ENCODE peak calls at places on chromosomes 3 and 15, in seven cellular contexts. B is K562, A is fibroblast of mammary gland, E is colonic mucosa, T is uterus, M is right lobe of liver, D is right cardiac atrium. J is an unnamed sample.

GRCh38 chr3:143824675-143825074 is 23.6 kb downstream of the SLC9A9 start:
- DNase-seq in B (no peak), A (peak; percentile 48), E (no peak), T (no peak), M (no peak), D (no peak), J (peak; percentile 56)

GRCh38 chr15:38843736-38844590 is 279.3 kb upstream of the RASGRP1 start:
- DNase-seq in B (no peak), A (peak; percentile 59), E (no peak), T (no peak), M (no peak), D (no peak), J (peak; percentile 62)

GRCh38 chr3:78823859-78824258 is 943.9 kb downstream of the ROBO1 start:
- DNase-seq in B (no peak), A (peak; percentile 63), E (no peak), T (no peak), M (no peak), D (no peak), J (peak; percentile 60)

GRCh38 chr3:184756151-184756681 is 44.4 kb upstream of the MAGEF1 start:
- DNase-seq in B (no peak), A (no peak), E (no peak), T (no peak), M (no peak), D (no peak), J (no peak)

GRCh38 chr3:10557783-10558373 is 52.5 kb upstream of the ATP2B2 start:
- DNase-seq in B (no peak), A (peak; percentile 37), E (no peak), T (no peak), M (no peak), D (no peak), J (peak; percentile 4)

GRCh38 chr3:50321844-50322385 is 630 bp downstream of the HYAL2 start:
- DNase-seq in B (no peak), A (no peak), E (no peak), T (no peak), M (no peak), D (peak; percentile 82), J (no peak)

GRCh38 chr3:180447156-180447555 is 154.8 kb upstream of the TTC14 start:
- DNase-seq in B (no peak), A (peak; percentile 51), E (no peak), T (no peak), M (no peak), D (no peak), J (peak; percentile 20)

GRCh38 chr3:160801386-160802118 is 45.5 kb downstream of the PPM1L start:
- DNase-seq in B (no peak), A (peak; percentile 74), E (peak; percentile 65), T (peak; percentile 24), M (peak; percentile 23), D (peak; percentile 50), J (peak; percentile 36)

GRCh38 chr15:60120100-60120499 is 116.0 kb downstream of the FOXB1 start:
- DNase-seq in B (no peak), A (no peak), E (no peak), T (no peak), M (no peak), D (no peak), J (no peak)

GRCh38 chr3:30286811-30287210 is 319.6 kb upstream of the TGFBR2 start:
- DNase-seq in B (no peak), A (peak; percentile 58), E (no peak), T (no peak), M (no peak), D (no peak), J (no peak)

GRCh38 chr3:103499132-103499885 is 1064.5 kb downstream of the ZPLD1 start:
- DNase-seq in B (no peak), A (peak; percentile 0), E (no peak), T (no peak), M (no peak), D (no peak), J (peak; percentile 81)

GRCh38 chr15:60012695-60013094 is 8.6 kb downstream of the FOXB1 start:
- DNase-seq in B (no peak), A (no peak), E (no peak), T (no peak), M (no peak), D (no peak), J (no peak)

GRCh38 chr3:9278498-9278897 is 29.1 kb upstream of the SRGAP3 start:
- DNase-seq in B (no peak), A (no peak), E (no peak), T (no peak), M (no peak), D (no peak), J (no peak)

GRCh38 chr15:31483924-31484368 is 157.3 kb downstream of the KLF13 start:
- DNase-seq in B (no peak), A (no peak), E (no peak), T (peak; percentile 1), M (no peak), D (no peak), J (no peak)

GRCh38 chr3:33392703-33393125 is 47.5 kb downstream of the UBP1 start:
- DNase-seq in B (peak; percentile 35), A (peak; percentile 93), E (no peak), T (no peak), M (no peak), D (no peak), J (peak; percentile 81)

GRCh38 chr15:37720267-37720666 is 214.2 kb upstream of the TMCO5A start:
- DNase-seq in B (no peak), A (no peak), E (no peak), T (no peak), M (no peak), D (no peak), J (no peak)

GRCh38 chr15:89184886-89185526 is 36.4 kb downstream of the RLBP1 start:
- DNase-seq in B (no peak), A (no peak), E (no peak), T (no peak), M (peak; percentile 32), D (no peak), J (no peak)

GRCh38 chr3:50534721-50535330 is 31.4 kb upstream of the CACNA2D2 start:
- DNase-seq in B (no peak), A (no peak), E (no peak), T (no peak), M (no peak), D (no peak), J (peak; percentile 22)

GRCh38 chr15:88987951-88988671 is 74.9 kb upstream of the MFGE8 start:
- DNase-seq in B (peak; percentile 32), A (no peak), E (no peak), T (no peak), M (no peak), D (no peak), J (peak; percentile 1)

GRCh38 chr3:52289747-52290595 is 2.3 kb downstream of the GLYCTK start:
- DNase-seq in B (no peak), A (no peak), E (peak; percentile 84), T (no peak), M (peak; percentile 82), D (peak; percentile 7), J (no peak)

GRCh38 chr3:52288674-52289073 is 1.0 kb downstream of the GLYCTK start:
- DNase-seq in B (no peak), A (no peak), E (no peak), T (no peak), M (no peak), D (no peak), J (no peak)

GRCh38 chr3:52289338-52289746 is 1.7 kb downstream of the GLYCTK start:
- DNase-seq in B (no peak), A (no peak), E (peak; percentile 58), T (no peak), M (no peak), D (no peak), J (no peak)

GRCh38 chr3:52290596-52291507 is 3.2 kb downstream of the GLYCTK start:
- DNase-seq in B (no peak), A (no peak), E (no peak), T (no peak), M (no peak), D (peak; percentile 14), J (no peak)

DNA sequence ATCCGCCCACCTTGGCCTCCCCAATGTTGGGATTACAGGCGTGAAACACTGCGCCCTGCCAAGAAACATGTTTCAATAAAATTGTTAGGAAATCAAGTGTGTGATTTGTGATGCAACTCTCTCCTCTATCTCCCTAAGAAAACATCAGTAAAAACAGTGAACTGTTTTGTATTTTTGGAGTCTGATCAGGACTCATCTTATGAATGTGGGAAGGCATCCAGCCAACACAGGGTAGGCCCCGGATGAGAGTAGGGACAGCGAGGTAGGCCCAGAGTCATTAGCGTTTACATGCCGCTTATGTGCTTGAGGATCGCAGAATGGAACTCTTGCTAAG is 884 bp upstream of the GLYCTK start:
- DNase-seq in B (no peak), A (peak; percentile 72), E (no peak), T (no peak), M (peak; percentile 71), D (peak; percentile 49), J (no peak)
- H3K4me3 ChIP-seq in B (peak overlapping the region; percentile 85), A (peak overlapping the region; percentile 93), E (peak overlapping the region; percentile 75), T (peak overlapping the region; percentile 96), M (peak overlapping the region; percentile 90), D (peak overlapping the region; percentile 57), J (peak overlapping the region; percentile 89)

GRCh38 chr3:3177861-3178497 is 1.5 kb downstream of the CRBN start:
- DNase-seq in B (peak; percentile 46), A (peak; percentile 30), E (no peak), T (no peak), M (no peak), D (no peak), J (peak; percentile 14)
- H3K4me3 ChIP-seq in B (peak overlapping the region; percentile 80), A (no peak overlapping the region), E (no peak overlapping the region), T (peak overlapping the region; percentile 92), M (peak overlapping the region; percentile 93), D (peak overlapping the region; percentile 66), J (peak overlapping the region; percentile 89)

DNA sequence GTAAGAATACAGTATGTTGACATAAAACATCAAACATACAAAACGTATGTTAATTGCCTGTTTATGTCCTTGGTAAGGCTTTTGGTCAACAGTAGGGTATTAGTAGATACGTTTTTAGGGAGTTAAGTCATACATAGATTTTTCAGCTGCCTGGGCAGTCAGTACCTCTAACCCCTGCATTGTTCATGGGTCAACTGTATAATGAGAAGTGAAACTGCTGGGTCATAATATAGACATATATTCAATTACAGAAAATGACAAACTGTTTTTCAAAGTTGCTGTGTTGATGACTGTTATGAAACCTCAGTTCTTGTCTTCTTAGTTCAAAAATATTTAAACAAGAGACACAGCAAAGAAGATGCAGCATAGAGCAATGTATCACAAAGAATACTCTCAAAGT is 53.0 kb upstream of the ADAMTS17 start:
- DNase-seq in B (no peak), A (no peak), E (no peak), T (no peak), M (no peak), D (no peak), J (no peak)
- H3K4me3 ChIP-seq in B (no peak overlapping the region), A (no peak overlapping the region), E (no peak overlapping the region), T (no peak overlapping the region), M (no peak overlapping the region), D (no peak overlapping the region), J (no peak overlapping the region)

GRCh38 chr3:42653560-42654330 is at the start of gene ZBTB47:
- DNase-seq in B (no peak), A (no peak), E (peak; percentile 52), T (no peak), M (peak; percentile 73), D (peak; percentile 79), J (peak; percentile 83)

GRCh38 chr3:42653303-42653559 is 266 bp upstream of the ZBTB47 start:
- DNase-seq in B (no peak), A (no peak), E (no peak), T (no peak), M (no peak), D (no peak), J (no peak)

GRCh38 chr3:42651248-42652091 is 2.0 kb upstream of the ZBTB47 start:
- DNase-seq in B (no peak), A (peak; percentile 70), E (no peak), T (no peak), M (no peak), D (no peak), J (peak; percentile 76)

GRCh38 chr3:42652611-42653302 is 740 bp upstream of the ZBTB47 start:
- DNase-seq in B (peak; percentile 60), A (peak; percentile 84), E (peak; percentile 75), T (peak; percentile 67), M (peak; percentile 72), D (peak; percentile 73), J (peak; percentile 82)

GRCh38 chr3:42652251-42652610 is 1.3 kb upstream of the ZBTB47 start:
- DNase-seq in B (no peak), A (no peak), E (no peak), T (no peak), M (no peak), D (no peak), J (no peak)
- H3K4me3 ChIP-seq in B (no peak overlapping the region), A (peak overlapping the region; percentile 76), E (peak overlapping the region; percentile 64), T (peak overlapping the region; percentile 88), M (no peak overlapping the region), D (no peak overlapping the region), J (peak overlapping the region; percentile 82)